ENCODE peak calls at places on chromosome 11, in four cellular contexts. A is HepG2, I is H1, E is SK-N-SH. U is an unnamed sample.

GRCh38 chr11:34493468-34493867 is 20.1 kb downstream of the ELF5 start:
- DNase-seq in A (no peak), I (no peak), E (no peak), U (no peak)

GRCh38 chr11:35981581-35981980 is 37.7 kb downstream of the LDLRAD3 start:
- DNase-seq in A (no peak), I (no peak), E (no peak), U (no peak)

GRCh38 chr11:76837696-76838421 is 22.9 kb upstream of the ACER3 start:
- DNase-seq in A (no peak), I (no peak), E (no peak), U (no peak)

GRCh38 chr11:2136209-2136951 is 2.8 kb downstream of the IGF2 start:
- DNase-seq in A (no peak), I (no peak), E (no peak), U (no peak)

GRCh38 chr11:63490551-63491239 is at the start of gene PLAAT5:
- DNase-seq in A (no peak), I (peak), E (peak), U (no peak)

GRCh38 chr11:100629671-100630070 is 57.4 kb upstream of the ARHGAP42 start:
- DNase-seq in A (no peak), I (no peak), E (no peak), U (no peak)

GRCh38 chr11:73787051-73787642 is 527 bp upstream of the MRPL48 start:
- DNase-seq in A (no peak), I (no peak), E (no peak), U (no peak)

GRCh38 chr11:3135491-3136440 is 29.3 kb downstream of the OSBPL5 start:
- DNase-seq in A (no peak), I (no peak), E (no peak), U (no peak)

GRCh38 chr11:62669420-62670161 is 1.9 kb upstream of the UQCC3 start:
- DNase-seq in A (peak), I (no peak), E (no peak), U (no peak)

GRCh38 chr11:64146036-64146943 is 19.6 kb downstream of the MACROD1 start:
- DNase-seq in A (peak), I (peak), E (peak), U (peak)

GRCh38 chr11:125892994-125893393 is 5.5 kb downstream of the HYLS1 start:
- DNase-seq in A (no peak), I (no peak), E (no peak), U (no peak)

GRCh38 chr11:533049-533585 is 2.3 kb downstream of the HRAS start:
- DNase-seq in A (no peak), I (no peak), E (no peak), U (no peak)

GRCh38 chr11:120064341-120064740 is 73.6 kb downstream of the TRIM29 start:
- DNase-seq in A (no peak), I (peak), E (no peak), U (no peak)

GRCh38 chr11:80297808-80298460 is 857.1 kb upstream of the TENM4 start:
- DNase-seq in A (no peak), I (no peak), E (no peak), U (no peak)

GRCh38 chr11:116207349-116207748 is 565.4 kb downstream of the BUD13 start:
- DNase-seq in A (no peak), I (no peak), E (peak), U (no peak)

GRCh38 chr11:8684600-8685290 is 2.2 kb downstream of the RPL27A start:
- DNase-seq in A (no peak), I (no peak), E (no peak), U (no peak)

DNA sequence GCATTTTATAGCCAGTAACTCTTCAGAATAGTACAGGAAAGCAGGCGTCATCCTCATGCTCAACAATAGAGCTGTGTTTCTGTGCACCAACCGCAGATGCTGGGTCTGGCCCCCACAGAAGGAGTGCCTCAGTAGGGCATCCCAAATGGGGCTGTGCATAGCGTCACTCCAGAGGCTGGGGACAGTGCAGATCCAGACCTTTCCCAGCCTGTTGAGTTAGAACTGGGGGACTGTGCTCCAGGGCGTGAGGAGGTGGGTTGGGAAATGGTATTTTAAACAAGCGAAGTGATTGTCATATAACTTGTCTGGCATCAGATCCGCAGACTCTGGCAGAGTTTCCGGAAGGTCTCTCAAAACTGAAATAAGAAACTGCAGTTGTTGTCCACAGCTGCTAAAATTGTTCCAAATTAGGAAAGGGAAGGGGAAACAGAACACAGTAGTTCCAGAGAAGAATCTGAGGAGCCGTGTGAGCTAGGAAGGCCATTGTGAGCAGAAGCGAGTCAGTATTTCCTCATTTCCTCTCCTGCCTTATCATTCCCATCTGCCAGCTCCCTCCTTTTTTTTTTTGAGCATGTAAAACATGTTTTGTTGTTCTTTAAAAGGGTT is 52.2 kb downstream of the JAM3 start:
- DNase-seq in A (no peak), I (no peak), E (peak), U (no peak)
- TF ChIP-seq POLR2AphosphoS5 in A (no peak), I (no peak), E (no peak), U (no peak)

GRCh38 chr11:95723353-95723942 is 66.1 kb downstream of the FAM76B start:
- DNase-seq in A (no peak), I (no peak), E (no peak), U (no peak)
- TF ChIP-seq GABPA in A (no peak), I (no peak), E (no peak), U (no peak)

DNA sequence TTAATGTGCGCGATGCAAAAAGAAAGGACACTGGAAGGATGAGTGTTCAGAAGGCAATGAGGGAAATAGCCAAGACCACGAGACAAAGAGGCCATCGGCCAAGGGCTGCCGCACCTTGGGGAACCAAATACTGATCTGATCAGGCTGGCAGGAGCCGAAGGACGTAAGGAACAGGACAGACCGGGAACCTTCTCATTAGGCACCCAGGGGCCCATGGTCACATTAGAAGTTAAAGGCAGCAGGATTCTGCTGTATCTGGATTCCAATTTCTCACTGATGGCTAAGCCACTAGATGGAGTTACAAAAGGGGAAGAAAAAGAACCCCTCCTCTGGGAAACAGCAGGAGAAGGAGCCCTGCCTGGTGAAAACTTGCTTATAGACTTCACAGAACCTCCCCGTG is 28.8 kb upstream of the CPT1A start:
- DNase-seq in A (no peak), I (no peak), E (no peak), U (peak)
- TF ChIP-seq POLR2AphosphoS5 in A (no peak), I (no peak), E (no peak), U (no peak)

GRCh38 chr11:65352783-65353182 is 1.8 kb upstream of the TIGD3 start:
- DNase-seq in A (no peak), I (no peak), E (no peak), U (peak)
- TF ChIP-seq GABPA in A (no peak), I (no peak), E (no peak), U (no peak)

DNA sequence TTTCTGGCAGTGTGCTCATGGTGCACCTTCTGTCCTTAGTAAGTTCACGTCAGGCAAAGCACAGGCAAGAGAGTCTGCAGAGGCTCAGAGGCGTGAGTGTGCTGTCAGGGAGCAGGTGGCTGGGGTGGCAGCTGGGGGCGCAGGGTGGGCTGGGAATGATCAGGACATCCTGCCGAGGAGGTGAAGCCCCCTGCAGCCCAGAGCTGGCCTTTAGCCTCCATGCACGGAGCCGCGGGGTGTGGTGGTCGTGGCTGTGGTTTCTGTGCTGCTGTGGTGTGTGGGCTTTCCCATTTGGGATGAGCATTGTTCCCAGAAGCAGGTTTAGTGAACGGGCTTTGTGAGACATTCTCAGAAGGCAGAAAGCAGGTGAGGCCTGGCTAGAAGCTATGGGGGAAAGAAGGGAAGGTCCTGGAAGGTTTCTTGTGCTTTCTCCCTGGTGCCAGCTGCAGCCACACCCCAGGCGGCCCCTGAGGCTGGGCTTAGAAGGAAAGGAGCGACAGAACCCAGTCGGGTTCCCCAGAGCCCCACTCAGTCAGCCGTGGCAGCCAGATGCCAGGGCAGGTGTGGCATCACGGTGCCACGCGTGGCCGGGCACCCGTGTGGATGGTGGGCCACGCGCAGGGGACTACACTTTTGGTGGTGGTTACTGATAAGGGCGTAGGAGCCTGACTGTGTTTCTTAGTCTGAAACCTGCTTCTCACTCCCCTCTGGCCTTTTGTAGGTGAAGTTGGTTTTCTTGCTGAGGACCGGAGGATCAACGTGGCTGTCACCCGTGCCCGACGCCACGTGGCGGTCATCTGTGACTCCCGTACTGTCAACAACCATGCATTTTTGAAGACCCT is 32.0 kb downstream of the IGHMBP2 start:
- DNase-seq in A (no peak), I (no peak), E (no peak), U (no peak)
- TF ChIP-seq POLR2AphosphoS5 in A (no peak), I (no peak), E (no peak), U (no peak)

GRCh38 chr11:97367406-97368083 is 977.7 kb downstream of the JRKL start:
- DNase-seq in A (no peak), I (no peak), E (no peak), U (no peak)

GRCh38 chr11:97361812-97362378 is 972.1 kb downstream of the JRKL start:
- DNase-seq in A (no peak), I (no peak), E (no peak), U (no peak)

GRCh38 chr11:97363331-97363730 is 973.5 kb downstream of the JRKL start:
- DNase-seq in A (no peak), I (no peak), E (no peak), U (no peak)

GRCh38 chr11:97364047-97364446 is 974.2 kb downstream of the JRKL start:
- DNase-seq in A (no peak), I (no peak), E (no peak), U (no peak)
- TF ChIP-seq GABPA in A (no peak), I (no peak), E (no peak), U (no peak)

DNA sequence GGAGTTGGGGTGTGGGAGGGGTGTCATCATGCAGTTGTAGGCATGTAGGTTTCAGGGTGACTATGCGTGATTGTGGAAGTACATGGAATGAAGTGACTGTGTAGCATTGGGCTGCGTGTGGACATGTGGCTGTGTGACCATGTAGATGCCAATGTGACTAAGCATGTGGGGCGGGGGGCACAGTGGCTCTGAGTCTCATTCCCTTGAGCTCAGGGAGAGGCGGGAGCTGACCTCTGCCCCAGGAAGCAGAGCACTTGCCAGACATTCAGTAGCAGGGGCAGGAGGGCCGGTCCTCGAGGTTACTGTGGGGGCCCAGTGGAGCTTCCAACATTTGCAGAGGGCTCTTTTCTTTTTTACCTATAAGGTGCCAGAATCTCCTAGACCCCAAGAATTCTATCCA is 440 bp upstream of the KLHL35 start:
- DNase-seq in A (no peak), I (no peak), E (no peak), U (no peak)
- TF ChIP-seq POLR2AphosphoS5 in A (no peak), I (no peak), E (no peak), U (no peak)

GRCh38 chr11:107849791-107850190 is 8.8 kb downstream of the SLC35F2 start:
- DNase-seq in A (no peak), I (no peak), E (no peak), U (peak)

GRCh38 chr11:107848345-107848744 is 10.2 kb downstream of the SLC35F2 start:
- DNase-seq in A (no peak), I (no peak), E (no peak), U (no peak)

GRCh38 chr11:107840120-107840479 is 18.5 kb downstream of the SLC35F2 start:
- DNase-seq in A (no peak), I (no peak), E (no peak), U (peak)

DNA sequence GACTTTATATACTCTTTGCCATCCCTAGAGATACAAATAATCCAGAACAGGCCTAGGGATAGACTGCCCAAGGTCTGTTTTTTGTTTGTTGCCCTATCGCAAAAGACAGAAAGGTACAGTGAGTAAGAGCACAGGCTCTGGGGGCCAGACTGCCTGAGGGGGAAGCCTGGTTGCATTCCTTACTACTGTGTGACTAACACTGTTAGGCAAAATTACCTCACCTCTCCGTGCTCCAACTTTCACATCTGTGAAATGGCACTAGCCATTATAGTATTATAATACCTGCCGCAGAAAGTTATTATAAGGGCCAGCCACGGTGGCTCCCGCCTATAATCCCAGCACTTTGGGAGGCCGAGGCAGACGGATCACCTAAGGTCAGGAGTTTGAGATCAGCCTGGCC is 14.5 kb downstream of the SLC35F2 start:
- DNase-seq in A (no peak), I (no peak), E (no peak), U (no peak)
- TF ChIP-seq GABPA in A (no peak), I (no peak), E (no peak), U (no peak)

DNA sequence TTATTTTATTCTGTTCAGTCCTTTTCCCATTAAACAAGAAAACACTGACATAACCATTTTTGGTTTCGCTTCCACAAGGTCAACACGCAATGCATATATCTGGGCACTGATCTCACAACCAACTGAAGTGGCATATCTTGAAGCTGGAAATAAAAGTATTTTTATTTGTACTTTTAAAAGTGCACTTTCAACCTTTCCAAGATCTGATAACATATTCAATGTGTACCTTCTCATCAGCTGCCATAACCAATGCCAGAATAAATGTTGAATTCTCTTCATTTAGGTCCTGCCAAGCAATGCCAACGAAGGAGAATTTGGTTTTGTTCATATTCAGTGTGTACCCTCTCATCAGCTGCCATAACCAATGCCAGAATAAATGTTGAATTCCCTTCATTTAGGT is 148.9 kb upstream of the CEP126 start:
- DNase-seq in A (no peak), I (no peak), E (no peak), U (no peak)
- TF ChIP-seq POLR2AphosphoS5 in A (no peak), I (no peak), E (no peak), U (no peak)